ENCODE peak calls at places on chromosomes 13 and 19, in seven cellular contexts. J is neural progenitor cell; G is omental fat pad; L is activated CD4-positive, CD25-positive, alpha-beta regulatory T cell treated with anti-CD3 and anti-CD28 coated beads, Interleukin-2, amount 50 U/mL, for 16 hours; B is stimulated activated CD8-positive, alpha-beta memory T cell treated with anti-CD3 and anti-CD28 coated beads, Interleukin-4, amount 100 ng/mL, for 4 hours; O is endothelial cell; Y is astrocyte of the hippocampus. V is an unnamed sample.

GRCh38 chr19:16736709-16737108 is 17.1 kb downstream of the NWD1 start:
- DNase-seq in J (peak), G (no peak), L (no peak), B (no peak), O (no peak), Y (no peak), V (no peak)

GRCh38 chr13:98033277-98034247 is 80.1 kb downstream of the IPO5 start:
- DNase-seq in J (peak), G (no peak), L (no peak), B (no peak), O (peak), Y (peak), V (no peak)

GRCh38 chr13:43905435-43906031 is 25.8 kb downstream of the LACC1 start:
- DNase-seq in J (peak), G (no peak), L (no peak), B (no peak), O (peak), Y (peak), V (peak)

GRCh38 chr19:47518139-47518538 is 3.3 kb upstream of the NAPA start:
- DNase-seq in J (no peak), G (no peak), L (no peak), B (peak), O (no peak), Y (peak), V (no peak)

GRCh38 chr13:31055589-31055988 is 106.1 kb downstream of the HSPH1 start:
- DNase-seq in J (no peak), G (no peak), L (no peak), B (no peak), O (no peak), Y (no peak), V (no peak)

GRCh38 chr13:42327725-42328124 is 55.8 kb downstream of the AKAP11 start:
- DNase-seq in J (no peak), G (no peak), L (no peak), B (no peak), O (no peak), Y (no peak), V (no peak)

GRCh38 chr19:13492128-13492527 is 14.2 kb downstream of the CACNA1A start:
- DNase-seq in J (no peak), G (no peak), L (no peak), B (no peak), O (no peak), Y (peak), V (no peak)

GRCh38 chr19:57632987-57633831 is at the start of gene ZNF211:
- DNase-seq in J (peak), G (peak), L (peak), B (peak), O (peak), Y (peak), V (peak)

GRCh38 chr13:111518161-111518791 is 197.8 kb downstream of the TEX29 start:
- DNase-seq in J (no peak), G (no peak), L (no peak), B (no peak), O (no peak), Y (no peak), V (no peak)

GRCh38 chr19:49936549-49936948 is 7.2 kb upstream of the NUP62 start:
- DNase-seq in J (no peak), G (no peak), L (no peak), B (no peak), O (no peak), Y (no peak), V (no peak)

GRCh38 chr19:294341-294818 is 3.2 kb upstream of the PLPP2 start:
- DNase-seq in J (peak), G (no peak), L (no peak), B (no peak), O (no peak), Y (peak), V (peak)

GRCh38 chr19:30367421-30367820 is 4.8 kb upstream of the ZNF536 start:
- DNase-seq in J (no peak), G (no peak), L (no peak), B (no peak), O (no peak), Y (no peak), V (no peak)

V was measured in D341Med.